ENCODE peak calls at places on chromosome 13, in five cellular contexts. One of them, this sample, is unnamed.

GRCh38 chr13:102042746-102043145 is 359.1 kb downstream of the FGF14 start:
- DNase-seq in H1: no peak
- DNase-seq in GM12878: no peak
- DNase-seq in K562: no peak
- DNase-seq in HepG2: no peak
- DNase-seq in this sample: no peak

GRCh38 chr13:69547780-69548179 is 559.8 kb upstream of the ATXN8OS start:
- DNase-seq in HepG2: no peak
- DNase-seq in K562: no peak
- DNase-seq in GM12878: no peak
- DNase-seq in H1: no peak
- DNase-seq in this sample: no peak

GRCh38 chr13:95527955-95528354 is 24.6 kb upstream of the CLDN10 start:
- DNase-seq in H1: no peak
- DNase-seq in GM12878: no peak
- DNase-seq in HepG2: no peak
- DNase-seq in K562: no peak
- DNase-seq in this sample: no peak

GRCh38 chr13:100234006-100234405 is 145.1 kb downstream of the PCCA start:
- DNase-seq in GM12878: no peak
- DNase-seq in K562: no peak
- DNase-seq in H1: no peak
- DNase-seq in HepG2: no peak
- DNase-seq in this sample: no peak

GRCh38 chr13:84430441-84430840 is 548.2 kb upstream of the SLITRK1 start:
- DNase-seq in H1: no peak
- DNase-seq in HepG2: no peak
- DNase-seq in K562: no peak
- DNase-seq in GM12878: no peak
- DNase-seq in this sample: no peak

GRCh38 chr13:42379241-42379640 is 107.3 kb downstream of the AKAP11 start:
- DNase-seq in H1: no peak
- DNase-seq in GM12878: no peak
- DNase-seq in K562: no peak
- DNase-seq in HepG2: no peak
- DNase-seq in this sample: no peak

GRCh38 chr13:92303428-92303827 is 905.0 kb downstream of the GPC5 start:
- DNase-seq in H1: no peak
- DNase-seq in HepG2: no peak
- DNase-seq in GM12878: no peak
- DNase-seq in K562: peak
- DNase-seq in this sample: no peak

GRCh38 chr13:40564342-40564997 is 102.0 kb downstream of the FOXO1 start:
- DNase-seq in GM12878: peak
- DNase-seq in H1: no peak
- DNase-seq in HepG2: peak
- DNase-seq in K562: no peak
- DNase-seq in this sample: no peak

GRCh38 chr13:41409611-41410010 is 47.7 kb upstream of the RGCC start:
- DNase-seq in H1: no peak
- DNase-seq in HepG2: no peak
- DNase-seq in K562: no peak
- DNase-seq in GM12878: no peak
- DNase-seq in this sample: no peak

GRCh38 chr13:39605677-39606320 is 2.8 kb upstream of the LHFPL6 start:
- DNase-seq in HepG2: no peak
- DNase-seq in H1: no peak
- DNase-seq in GM12878: no peak
- DNase-seq in K562: no peak
- DNase-seq in this sample: no peak

GRCh38 chr13:31227063-31227462 is 27.3 kb downstream of the B3GLCT start:
- DNase-seq in H1: no peak
- DNase-seq in HepG2: no peak
- DNase-seq in K562: no peak
- DNase-seq in GM12878: no peak
- DNase-seq in this sample: no peak

GRCh38 chr13:44268965-44269364 is 104.7 kb upstream of the SERP2 start:
- DNase-seq in HepG2: no peak
- DNase-seq in H1: no peak
- DNase-seq in K562: no peak
- DNase-seq in GM12878: no peak
- DNase-seq in this sample: no peak

GRCh38 chr13:60448907-60449510 is 52.0 kb downstream of the TDRD3 start:
- DNase-seq in K562: peak
- DNase-seq in HepG2: peak
- DNase-seq in H1: no peak
- DNase-seq in GM12878: no peak
- DNase-seq in this sample: peak

GRCh38 chr13:97139704-97140103 is 82.4 kb upstream of the MBNL2 start:
- DNase-seq in K562: no peak
- DNase-seq in H1: no peak
- DNase-seq in GM12878: no peak
- DNase-seq in HepG2: no peak
- DNase-seq in this sample: no peak

GRCh38 chr13:97140611-97141010 is 81.5 kb upstream of the MBNL2 start:
- DNase-seq in GM12878: no peak
- DNase-seq in HepG2: no peak
- DNase-seq in K562: no peak
- DNase-seq in H1: no peak
- DNase-seq in this sample: no peak

GRCh38 chr13:97142452-97142851 is 79.7 kb upstream of the MBNL2 start:
- DNase-seq in GM12878: no peak
- DNase-seq in H1: no peak
- DNase-seq in HepG2: peak
- DNase-seq in K562: peak
- DNase-seq in this sample: peak

GRCh38 chr13:97145057-97145456 is 77.1 kb upstream of the MBNL2 start:
- DNase-seq in HepG2: no peak
- DNase-seq in H1: no peak
- DNase-seq in K562: no peak
- DNase-seq in GM12878: no peak
- DNase-seq in this sample: no peak

GRCh38 chr13:97141564-97142005 is 80.5 kb upstream of the MBNL2 start:
- DNase-seq in GM12878: peak
- DNase-seq in H1: peak
- DNase-seq in HepG2: peak
- DNase-seq in K562: peak
- DNase-seq in this sample: peak
- H3K4me2 ChIP-seq in GM12878: peak
- H3K4me2 ChIP-seq in H1: peak
- H3K4me2 ChIP-seq in HepG2: peak
- H3K4me2 ChIP-seq in K562: peak
- H3K4me2 ChIP-seq in this sample: peak

GRCh38 chr13:20206065-20206725 is 13.5 kb upstream of the GJB2 start:
- DNase-seq in K562: no peak
- DNase-seq in H1: no peak
- DNase-seq in GM12878: no peak
- DNase-seq in HepG2: no peak
- DNase-seq in this sample: no peak

GRCh38 chr13:20209937-20210336 is 17.2 kb upstream of the GJB2 start:
- DNase-seq in HepG2: no peak
- DNase-seq in GM12878: no peak
- DNase-seq in H1: no peak
- DNase-seq in K562: no peak
- DNase-seq in this sample: no peak

DNA sequence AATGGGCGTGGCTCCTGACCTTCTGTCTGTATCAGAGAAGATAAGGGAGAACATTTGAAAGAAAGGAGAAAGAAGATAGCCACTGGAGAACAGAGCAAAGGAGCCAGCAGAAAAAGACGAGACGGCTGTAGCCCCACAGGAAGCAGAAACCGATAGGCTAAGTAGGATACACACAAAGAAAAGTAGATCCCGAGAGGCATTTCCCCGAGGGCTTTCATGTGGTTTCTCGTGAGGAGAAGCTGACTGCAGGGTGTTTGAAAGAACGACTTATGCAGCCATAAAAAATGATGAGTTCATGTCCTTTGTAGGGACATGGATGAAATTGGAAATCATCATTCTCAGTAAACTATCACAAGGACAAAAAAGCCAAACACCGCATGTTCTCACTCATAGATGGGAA is 14.1 kb upstream of the GJB2 start:
- DNase-seq in K562: peak
- DNase-seq in GM12878: no peak
- DNase-seq in H1: no peak
- DNase-seq in HepG2: no peak
- DNase-seq in this sample: no peak
- TF ChIP-seq SP1 in K562: no peak
- TF ChIP-seq SP1 in GM12878: no peak
- TF ChIP-seq SP1 in H1: no peak
- TF ChIP-seq SP1 in HepG2: no peak
- TF ChIP-seq SP1 in this sample: no peak

DNA sequence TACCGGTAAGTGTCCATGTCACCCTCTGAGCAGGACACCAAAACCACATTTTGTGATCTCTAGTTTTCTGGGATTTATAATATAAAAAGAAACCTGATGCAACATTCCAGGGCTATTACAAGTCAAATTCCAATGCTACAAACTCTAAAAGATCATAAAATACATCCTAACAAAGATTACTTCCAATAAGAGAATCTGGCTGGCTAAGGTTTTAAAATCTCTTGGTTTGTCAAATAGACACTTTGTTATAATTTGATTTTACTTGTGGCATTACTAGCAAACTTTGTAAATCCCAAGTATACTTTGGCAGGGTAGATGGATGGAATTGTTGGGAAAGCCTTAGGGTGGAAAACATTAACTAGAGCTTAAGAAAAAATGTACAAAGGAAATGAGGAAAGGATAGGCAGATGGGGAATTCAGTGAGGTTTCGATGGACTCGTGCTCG is 74.0 kb upstream of the POMP start:
- DNase-seq in H1: no peak
- DNase-seq in HepG2: no peak
- DNase-seq in K562: no peak
- DNase-seq in GM12878: no peak
- DNase-seq in this sample: no peak
- H3K4me2 ChIP-seq in H1: no peak
- H3K4me2 ChIP-seq in HepG2: no peak
- H3K4me2 ChIP-seq in K562: no peak
- H3K4me2 ChIP-seq in GM12878: no peak
- H3K4me2 ChIP-seq in this sample: no peak

DNA sequence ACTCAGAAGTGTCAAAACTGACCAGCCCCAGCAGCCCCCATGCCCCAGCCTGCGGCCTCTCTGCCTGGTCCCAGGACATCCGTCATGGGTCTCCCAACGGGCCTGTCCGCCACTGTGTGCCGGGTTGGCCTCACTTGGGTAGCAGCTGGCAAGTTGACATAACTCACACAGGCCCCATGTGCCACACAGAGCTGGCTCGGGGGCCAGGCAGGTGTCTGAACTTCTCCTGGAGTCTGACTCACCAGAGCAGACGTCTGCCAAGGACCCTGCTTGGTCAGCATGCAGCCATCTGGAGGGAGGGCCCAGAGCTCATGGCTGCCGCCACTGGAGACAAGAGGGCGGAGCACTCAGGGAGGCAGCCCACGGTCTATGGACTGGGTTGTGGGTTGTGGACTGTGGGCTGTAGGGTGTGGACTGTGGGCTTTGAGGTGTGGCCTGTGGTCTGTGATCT is 32.0 kb upstream of the TMEM255B start:
- DNase-seq in HepG2: no peak
- DNase-seq in H1: no peak
- DNase-seq in GM12878: no peak
- DNase-seq in K562: no peak
- DNase-seq in this sample: no peak
- TF ChIP-seq SP1 in HepG2: no peak
- TF ChIP-seq SP1 in H1: no peak
- TF ChIP-seq SP1 in GM12878: no peak
- TF ChIP-seq SP1 in K562: no peak
- TF ChIP-seq SP1 in this sample: no peak

GRCh38 chr13:50244355-50244912 is 229.2 kb downstream of the KCNRG start:
- DNase-seq in K562: no peak
- DNase-seq in GM12878: no peak
- DNase-seq in HepG2: peak
- DNase-seq in H1: no peak
- DNase-seq in this sample: no peak
- H3K4me2 ChIP-seq in K562: peak
- H3K4me2 ChIP-seq in GM12878: peak
- H3K4me2 ChIP-seq in HepG2: peak
- H3K4me2 ChIP-seq in H1: no peak
- H3K4me2 ChIP-seq in this sample: peak

DNA sequence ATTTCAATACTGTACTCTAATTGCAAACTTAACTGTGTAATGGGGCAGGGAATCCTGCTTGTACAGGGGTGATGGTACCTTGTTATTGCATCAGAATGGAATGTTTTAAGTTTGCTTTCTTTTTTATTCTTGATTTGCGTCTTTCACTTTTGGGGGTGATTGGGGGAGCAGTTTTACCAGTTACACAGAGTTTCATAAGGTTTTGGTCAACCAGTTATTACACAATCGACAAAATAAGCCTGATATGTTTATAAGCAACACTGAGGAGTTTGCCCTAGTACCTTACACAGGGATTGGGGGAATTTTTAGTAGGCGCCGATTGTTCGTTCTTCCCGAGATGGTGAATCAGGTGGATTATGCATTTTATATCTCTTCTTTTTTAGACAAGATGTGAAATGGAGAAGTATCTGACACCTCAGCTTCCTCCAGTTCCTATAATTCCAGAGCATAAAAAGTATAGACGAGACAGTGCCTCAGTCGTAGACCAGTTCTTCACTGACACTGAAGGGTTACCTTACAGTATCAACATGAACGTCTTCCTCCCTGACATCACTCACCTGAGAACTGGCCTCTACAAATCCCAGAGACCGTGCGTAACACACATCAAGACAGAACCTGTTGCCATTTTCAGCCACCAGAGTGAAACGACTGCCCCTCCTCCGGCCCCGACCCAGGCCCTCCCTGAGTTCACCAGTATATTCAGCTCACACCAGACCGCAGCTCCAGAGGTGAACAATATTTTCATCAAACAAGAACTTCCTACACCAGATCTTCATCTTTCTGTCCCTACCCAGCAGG is 2.9 kb downstream of the KLF5 start:
- DNase-seq in H1: no peak
- DNase-seq in HepG2: no peak
- DNase-seq in GM12878: no peak
- DNase-seq in K562: no peak
- DNase-seq in this sample: no peak
- TF ChIP-seq SP1 in H1: no peak
- TF ChIP-seq SP1 in HepG2: no peak
- TF ChIP-seq SP1 in GM12878: no peak
- TF ChIP-seq SP1 in K562: no peak
- TF ChIP-seq SP1 in this sample: no peak